ENCODE peak calls at places on chromosome 12, in eight cellular contexts. M is HepG2; A is heart right ventricle; F is A549; L is naive thymus-derived CD8-positive, alpha-beta T cell; R is LoVo; K is cardiac muscle cell; E is stimulated activated CD4-positive, alpha-beta T cell treated with anti-CD3 and anti-CD28 coated beads, Interleukin-4, amount 100 ng/mL, for 48 hours. U is an unnamed sample.

GRCh38 chr12:64752833-64753238 is 6.4 kb downstream of the GNS start:
- DNase-seq in A (no peak), K (no peak), R (no peak), M (no peak), E (no peak), F (no peak), L (no peak), U (no peak)

GRCh38 chr12:10140001-10140400 is 10.0 kb upstream of the CLEC7A start:
- DNase-seq in F (peak), E (no peak), M (peak), R (peak), A (peak), K (peak), L (peak), U (peak)

GRCh38 chr12:119036878-119037493 is 55.6 kb downstream of the SRRM4 start:
- DNase-seq in R (peak), L (no peak), F (peak), K (peak), A (peak), E (peak), M (peak), U (peak)

GRCh38 chr12:118035194-118036041 is 18.9 kb downstream of the RFC5 start:
- DNase-seq in F (peak), R (no peak), L (no peak), A (no peak), E (no peak), M (no peak), K (no peak), U (peak)

GRCh38 chr12:122078141-122079037 is at the start of gene MLXIP:
- DNase-seq in A (peak), L (peak), K (peak), E (peak), R (peak), F (peak), M (peak), U (peak)

GRCh38 chr12:104695453-104696148 is 238.9 kb downstream of the CHST11 start:
- DNase-seq in E (peak), F (no peak), K (no peak), R (no peak), M (no peak), A (no peak), L (peak), U (peak)

GRCh38 chr12:89245090-89245489 is 107.2 kb downstream of the DUSP6 start:
- DNase-seq in F (no peak), E (no peak), R (no peak), A (no peak), M (no peak), L (no peak), K (no peak), U (peak)

GRCh38 chr12:119505001-119505400 is 88.6 kb upstream of the TMEM233 start:
- DNase-seq in F (no peak), R (no peak), M (no peak), K (no peak), E (no peak), L (no peak), A (no peak), U (peak)

GRCh38 chr12:98736352-98737326 is 91.5 kb downstream of the APAF1 start:
- DNase-seq in A (no peak), L (no peak), F (peak), E (no peak), K (no peak), R (no peak), M (peak), U (no peak)